ENCODE peak calls at places on chromosome 12, in six cellular contexts. I is right cardiac atrium; M is effector memory CD4-positive, alpha-beta T cell; L is left ventricle myocardium inferior; T is Peyer's patch; N is effector memory CD8-positive, alpha-beta T cell. Q is an unnamed sample.

GRCh38 chr12:47190905-47191304 is 111.1 kb upstream of the AMIGO2 start:
- DNase-seq in I (no peak), M (no peak), L (no peak), T (no peak), N (no peak), Q (no peak)

GRCh38 chr12:124259168-124260066 is 35.5 kb upstream of the RFLNA start:
- DNase-seq in I (no peak), M (no peak), L (no peak), T (no peak), N (no peak), Q (peak)

GRCh38 chr12:10098762-10099161 is at the start of gene CLEC1A:
- DNase-seq in I (peak), M (no peak), L (peak), T (no peak), N (no peak), Q (no peak)

GRCh38 chr12:90677055-90677454 is 277.9 kb downstream of the CCER1 start:
- DNase-seq in I (no peak), M (no peak), L (no peak), T (no peak), N (no peak), Q (no peak)

GRCh38 chr12:58051378-58051777 is 110.0 kb downstream of the ATP23 start:
- DNase-seq in I (no peak), M (no peak), L (no peak), T (no peak), N (no peak), Q (no peak)

GRCh38 chr12:83172441-83172840 is 485.7 kb downstream of the TMTC2 start:
- DNase-seq in I (no peak), M (no peak), L (no peak), T (no peak), N (no peak), Q (no peak)

GRCh38 chr12:84165998-84166571 is 746.5 kb downstream of the SLC6A15 start:
- DNase-seq in I (no peak), M (no peak), L (no peak), T (no peak), N (no peak), Q (no peak)

GRCh38 chr12:89960011-89960507 is 251.4 kb upstream of the ATP2B1 start:
- DNase-seq in I (no peak), M (no peak), L (no peak), T (no peak), N (no peak), Q (peak)

GRCh38 chr12:2958432-2959193 is 584 bp upstream of the TEAD4 start:
- DNase-seq in I (peak), M (no peak), L (peak), T (peak), N (no peak), Q (peak)

GRCh38 chr12:62646566-62646965 is 179.9 kb downstream of the MON2 start:
- DNase-seq in I (no peak), M (no peak), L (no peak), T (no peak), N (no peak), Q (no peak)

GRCh38 chr12:47360771-47361388 is 281.1 kb upstream of the AMIGO2 start:
- DNase-seq in I (no peak), M (peak), L (no peak), T (no peak), N (peak), Q (no peak)

GRCh38 chr12:47821346-47821706 is 1.6 kb upstream of the HDAC7 start:
- DNase-seq in I (no peak), M (no peak), L (no peak), T (no peak), N (no peak), Q (peak)

GRCh38 chr12:89504560-89505346 is 19.8 kb downstream of the GALNT4 start:
- DNase-seq in I (no peak), M (no peak), L (no peak), T (no peak), N (no peak), Q (peak)

GRCh38 chr12:12070149-12070548 is 590 bp upstream of the BCL2L14 start:
- DNase-seq in I (no peak), M (no peak), L (no peak), T (no peak), N (no peak), Q (no peak)